ENCODE peak calls at places on chromosomes 13 and 19, in four cellular contexts. R is HEK293T, K is HepG2, X is GM12878. G is an unnamed sample.

GRCh38 chr19:49106648-49107135 is 7.5 kb upstream of the LIN7B start:
- DNase-seq in K (peak; percentile 59), R (no peak), X (no peak), G (no peak)

GRCh38 chr13:25752957-25753540 is 298.8 kb downstream of the SHISA2 start:
- DNase-seq in K (no peak), R (no peak), X (no peak), G (no peak)

GRCh38 chr19:41546386-41546789 is 29.6 kb upstream of the CEACAM21 start:
- DNase-seq in X (no peak), R (no peak), K (no peak), G (no peak)

GRCh38 chr19:10309423-10309822 is at the start of gene ZGLP1:
- DNase-seq in X (no peak), R (no peak), K (no peak), G (no peak)

GRCh38 chr19:33558846-33559245 is 37.3 kb upstream of the PEPD start:
- DNase-seq in K (no peak), X (no peak), R (no peak), G (no peak)

GRCh38 chr13:54394908-54395307 is 1366.3 kb downstream of the OLFM4 start:
- DNase-seq in X (no peak), K (no peak), R (no peak), G (no peak)

GRCh38 chr19:3248728-3249315 is 24.4 kb downstream of the CELF5 start:
- DNase-seq in K (no peak), R (no peak), X (no peak), G (no peak)

GRCh38 chr13:48160879-48161278 is 66.0 kb upstream of the MED4 start:
- DNase-seq in X (no peak), K (no peak), R (no peak), G (no peak)

GRCh38 chr19:16069813-16070365 is 6.4 kb upstream of the TPM4 start:
- DNase-seq in X (no peak), K (no peak), R (no peak), G (no peak)

GRCh38 chr13:43432948-43433347 is 353.8 kb downstream of the ENOX1 start:
- DNase-seq in X (no peak), K (no peak), R (no peak), G (no peak)

GRCh38 chr19:12721656-12722565 is 1.8 kb downstream of the TNPO2 start:
- DNase-seq in K (peak; percentile 52), X (no peak), R (peak; percentile 56), G (peak; percentile 86)

GRCh38 chr13:101150998-101151397 is 265.3 kb downstream of the NALCN start:
- DNase-seq in R (no peak), X (no peak), K (no peak), G (no peak)

GRCh38 chr13:40503966-40504591 is 162.4 kb downstream of the FOXO1 start:
- DNase-seq in R (no peak), K (peak; percentile 99), X (no peak), G (no peak)

GRCh38 chr13:34108396-34108795 is 290.4 kb downstream of the RFC3 start:
- DNase-seq in R (no peak), K (no peak), X (no peak), G (no peak)

GRCh38 chr13:21528616-21529015 is 69.5 kb upstream of the ZDHHC20 start:
- DNase-seq in R (no peak), K (no peak), X (no peak), G (no peak)

GRCh38 chr13:89514534-89515312 is 1832.8 kb upstream of the MIR17HG start:
- DNase-seq in K (peak; percentile 50), X (no peak), R (no peak), G (no peak)

GRCh38 chr13:41651413-41652068 is 194.2 kb downstream of the RGCC start:
- DNase-seq in K (no peak), R (no peak), X (no peak), G (no peak)

GRCh38 chr13:24381539-24382265 is 72.3 kb downstream of the C1QTNF9 start:
- DNase-seq in X (no peak), K (no peak), R (no peak), G (no peak)

GRCh38 chr19:10884273-10884672 is 12.9 kb downstream of the CARM1 start:
- DNase-seq in X (no peak), R (no peak), K (no peak), G (no peak)

GRCh38 chr19:10431254-10431942 is 11.1 kb downstream of the PDE4A start:
- DNase-seq in X (peak; percentile 61), R (no peak), K (no peak), G (peak; percentile 56)

GRCh38 chr19:2732157-2732725 is 7.6 kb downstream of the SLC39A3 start:
- DNase-seq in X (no peak), R (no peak), K (no peak), G (no peak)

GRCh38 chr19:54297759-54298305 is 15.1 kb downstream of the LILRA5 start:
- DNase-seq in X (no peak), R (no peak), K (no peak), G (peak; percentile 29)

GRCh38 chr13:86729206-86729605 is 930.0 kb upstream of the SLITRK6 start:
- DNase-seq in R (no peak), K (no peak), X (no peak), G (no peak)

GRCh38 chr13:49441846-49442245 is 2.0 kb downstream of the CAB39L start:
- DNase-seq in R (no peak), X (no peak), K (no peak), G (no peak)

GRCh38 chr19:15378529-15379082 is 981 bp downstream of the AKAP8 start:
- DNase-seq in R (peak; percentile 51), X (no peak), K (peak; percentile 34), G (peak; percentile 54)

GRCh38 chr13:29993196-29993595 is 142.8 kb upstream of the UBL3 start:
- DNase-seq in R (no peak), X (no peak), K (no peak), G (no peak)
- TF ChIP-seq TARDBP in R (no peak), X (no peak), K (no peak), G (no peak)

GRCh38 chr19:19459707-19460251 is 54.3 kb downstream of the GATAD2A start:
- DNase-seq in X (no peak), R (no peak), K (no peak), G (no peak)
- TF ChIP-seq SP1 in X (no peak), R (no peak), K (no peak), G (no peak)

GRCh38 chr13:80083516-80084085 is 257.3 kb downstream of the SPRY2 start:
- DNase-seq in R (no peak), K (no peak), X (no peak), G (no peak)
- TF ChIP-seq TARDBP in R (no peak), K (no peak), X (no peak), G (no peak)

DNA sequence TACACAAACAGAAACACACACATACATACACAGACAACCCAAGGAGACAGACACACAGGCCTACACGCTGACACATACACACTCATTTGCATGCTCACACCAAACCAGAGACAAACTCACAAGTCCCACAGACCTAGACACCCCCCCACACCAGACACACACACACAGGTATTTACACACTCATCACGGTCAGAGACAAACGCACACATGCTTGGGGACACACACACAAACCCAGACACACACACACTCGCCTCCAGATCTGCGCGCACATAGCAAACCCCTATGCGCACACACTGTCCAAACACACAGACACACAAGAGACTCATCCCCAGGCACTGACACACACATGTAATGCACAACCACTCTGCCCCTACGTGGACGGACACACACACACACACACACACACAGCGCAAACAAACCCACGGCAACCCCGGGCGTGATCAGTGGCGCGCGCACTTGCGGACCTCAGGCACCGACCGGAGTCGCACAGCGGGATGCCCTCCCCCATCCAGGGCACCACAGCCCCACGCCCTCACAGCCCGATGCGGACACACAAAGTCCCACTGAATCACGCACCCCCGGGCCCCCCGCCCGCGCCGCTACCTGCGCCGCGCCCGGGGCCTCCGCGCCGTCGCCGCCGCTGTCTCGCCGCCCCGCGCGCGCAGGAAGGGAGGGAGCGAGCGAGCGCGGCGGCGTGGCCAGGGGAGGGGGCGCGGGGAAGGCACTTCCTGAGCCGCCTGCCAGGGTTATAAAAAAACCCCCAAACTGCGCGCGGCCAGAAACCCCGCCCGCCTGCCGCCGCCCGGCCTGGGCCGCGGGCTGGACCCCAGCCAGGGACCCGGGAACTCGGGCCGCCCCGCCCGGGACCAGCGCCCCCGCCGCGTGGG is at the start of gene ADAMTS10:
- DNase-seq in X (no peak), K (no peak), R (peak; percentile 34), G (peak; percentile 77)
- TF ChIP-seq SP1 in X (no peak), K (no peak), R (no peak), G (no peak)